ENCODE peak calls at places on chromosomes 4 and X, in six cellular contexts. B is glutamatergic neuron, O is heart right ventricle, R is coronary artery, E is left ventricle myocardium inferior, G is transverse colon. A is an unnamed sample.

GRCh38 chr4:110959041-110959643 is 336.3 kb upstream of the PITX2 start:
- DNase-seq in G (no peak), B (no peak), R (no peak), O (no peak), E (no peak), A (no peak)

GRCh38 chr4:114384629-114385028 is 214.0 kb upstream of the UGT8 start:
- DNase-seq in B (no peak), E (no peak), O (no peak), G (no peak), R (no peak), A (no peak)

GRCh38 chr4:154660052-154660451 is 47.6 kb upstream of the FGG start:
- DNase-seq in R (no peak), B (no peak), G (no peak), O (no peak), E (no peak), A (no peak)

GRCh38 chr4:98994474-98995182 is 893 bp upstream of the METAP1 start:
- DNase-seq in O (no peak), R (no peak), E (no peak), G (no peak), B (no peak), A (no peak)

GRCh38 chrX:103442536-103442901 is 66.2 kb downstream of the BEX3 start:
- DNase-seq in G (no peak), R (no peak), E (no peak), B (no peak), O (no peak), A (no peak)

GRCh38 chr4:188930822-188931221 is 791.6 kb downstream of the TRIML1 start:
- DNase-seq in G (no peak), R (no peak), B (peak), E (no peak), O (no peak), A (no peak)

GRCh38 chr4:182215171-182215570 is 28.0 kb upstream of the TENM3 start:
- DNase-seq in R (no peak), O (no peak), G (no peak), B (no peak), E (no peak), A (no peak)

GRCh38 chr4:129377131-129377845 is 281.3 kb downstream of the C4orf33 start:
- DNase-seq in B (no peak), O (no peak), G (no peak), R (no peak), E (no peak), A (no peak)

GRCh38 chrX:68060506-68061205 is 372.6 kb downstream of the OPHN1 start:
- DNase-seq in E (no peak), O (no peak), R (no peak), G (no peak), B (no peak), A (no peak)

GRCh38 chrX:100994352-100995281 is 25.1 kb downstream of the ARL13A start:
- DNase-seq in B (no peak), G (no peak), R (no peak), E (no peak), O (no peak), A (peak)

GRCh38 chr4:123843137-123843536 is 446.5 kb downstream of the SPRY1 start:
- DNase-seq in R (no peak), O (no peak), G (no peak), B (no peak), E (no peak), A (no peak)

GRCh38 chrX:17519349-17519748 is 144.3 kb downstream of the NHS start:
- DNase-seq in O (peak), G (peak), E (peak), B (no peak), R (peak), A (no peak)

GRCh38 chr4:151205722-151206121 is 71.2 kb upstream of the PRSS48 start:
- DNase-seq in B (no peak), E (no peak), R (no peak), G (no peak), O (no peak), A (no peak)

GRCh38 chr4:94653095-94653649 is 104.6 kb upstream of the BMPR1B start:
- DNase-seq in O (no peak), R (no peak), G (no peak), B (no peak), E (no peak), A (no peak)

GRCh38 chrX:123859409-123859827 is 435 bp upstream of the XIAP start:
- DNase-seq in B (peak), O (peak), E (peak), G (peak), R (no peak), A (no peak)

GRCh38 chr4:56727150-56727549 is 46.1 kb upstream of the HOPX start:
- DNase-seq in G (no peak), O (no peak), E (no peak), B (no peak), R (no peak), A (no peak)

GRCh38 chr4:99411041-99411440 is 24.1 kb downstream of the ADH7 start:
- DNase-seq in R (no peak), G (no peak), B (no peak), E (no peak), O (no peak), A (no peak)

GRCh38 chrX:82756272-82756671 is 751.8 kb upstream of the POU3F4 start:
- DNase-seq in E (no peak), B (no peak), R (no peak), G (no peak), O (no peak), A (no peak)

GRCh38 chr4:40886931-40887330 is 137.2 kb downstream of the NSUN7 start:
- DNase-seq in G (no peak), B (no peak), R (no peak), O (no peak), E (no peak), A (no peak)

GRCh38 chrX:31988975-31989374 is 917.1 kb upstream of the FTHL17 start:
- DNase-seq in R (no peak), G (no peak), O (no peak), E (no peak), B (no peak), A (no peak)

GRCh38 chrX:45669715-45670360 is 469.2 kb upstream of the DIPK2B start:
- DNase-seq in B (no peak), O (no peak), G (no peak), R (no peak), E (no peak), A (no peak)

GRCh38 chrX:22134681-22135080 is 102.6 kb downstream of the PHEX start:
- DNase-seq in B (no peak), E (no peak), R (no peak), G (no peak), O (no peak), A (no peak)

GRCh38 chr4:145709843-145710242 is 29.9 kb downstream of the C4orf51 start:
- DNase-seq in E (no peak), O (no peak), G (no peak), B (no peak), R (no peak), A (no peak)

GRCh38 chrX:39689374-39690104 is 408.2 kb downstream of the BCOR start:
- DNase-seq in E (no peak), B (peak), R (no peak), G (peak), O (no peak), A (no peak)

GRCh38 chr4:67035501-67035900 is 509.8 kb downstream of the CENPC start:
- DNase-seq in E (no peak), R (no peak), B (no peak), G (no peak), O (no peak), A (no peak)

GRCh38 chrX:25158635-25159034 is 142.9 kb upstream of the ARX start:
- DNase-seq in E (no peak), R (no peak), G (no peak), B (no peak), O (no peak), A (no peak)

GRCh38 chrX:108270280-108270679 is 167.9 kb downstream of the COL4A6 start:
- DNase-seq in G (no peak), R (no peak), E (no peak), O (no peak), B (no peak), A (no peak)

GRCh38 chr4:106160560-106160959 is 155.4 kb downstream of the TBCK start:
- DNase-seq in B (no peak), G (no peak), O (no peak), E (no peak), R (no peak), A (no peak)

GRCh38 chr4:82852751-82853053 is 38.3 kb downstream of the SEC31A start:
- DNase-seq in O (no peak), R (no peak), B (no peak), G (no peak), E (no peak), A (no peak)

GRCh38 chrX:114581528-114582263 is 2.2 kb upstream of the HTR2C start:
- DNase-seq in O (no peak), E (no peak), B (peak), G (no peak), R (no peak), A (no peak)

GRCh38 chr4:1726146-1726934 is 5.0 kb downstream of the TACC3 start:
- DNase-seq in E (peak), R (peak), B (peak), O (peak), G (peak), A (peak)
- TF ChIP-seq CTCF in E (no peak), R (peak), B (peak), O (peak), G (peak), A (peak)

DNA sequence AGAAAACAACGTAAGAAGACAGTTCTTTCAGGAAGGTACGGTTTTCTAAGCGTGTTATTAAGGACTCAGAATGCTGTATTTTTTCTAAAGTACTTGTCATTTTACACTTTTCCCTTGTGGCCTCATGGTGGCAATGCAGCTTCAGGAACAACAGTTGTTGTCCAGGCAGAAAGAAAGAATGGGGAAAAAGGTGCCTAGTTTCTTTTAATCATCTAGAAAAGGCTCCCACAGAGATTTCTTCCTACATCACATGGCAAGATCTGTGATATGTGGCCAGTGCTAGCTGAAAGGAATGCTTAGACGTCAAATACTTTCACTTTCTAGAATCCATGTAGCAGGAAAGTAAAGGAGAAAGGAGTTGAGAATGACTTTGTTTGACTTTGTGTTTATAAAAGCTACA is 49.0 kb upstream of the TRAM1L1 start:
- DNase-seq in B (peak), E (no peak), O (no peak), G (no peak), R (no peak), A (peak)
- TF ChIP-seq CTCF in B (peak), E (peak), O (peak), G (peak), R (no peak), A (peak)

GRCh38 chr4:91965166-91965565 is 338.6 kb upstream of the GRID2 start:
- DNase-seq in G (no peak), E (no peak), B (no peak), R (no peak), O (no peak), A (no peak)
- TF ChIP-seq CTCF in G (no peak), E (no peak), B (no peak), R (no peak), O (no peak), A (no peak)

GRCh38 chrX:138026211-138026610 is 460.3 kb downstream of the ZIC3 start:
- DNase-seq in R (no peak), O (no peak), E (no peak), G (no peak), B (no peak), A (peak)
- TF ChIP-seq CTCF in R (no peak), O (peak), E (peak), G (peak), B (peak), A (peak)

GRCh38 chrX:105872921-105873320 is 50.6 kb downstream of the NRK start:
- DNase-seq in E (no peak), B (no peak), G (no peak), O (no peak), R (no peak), A (no peak)

GRCh38 chrX:105874790-105875189 is 52.5 kb downstream of the NRK start:
- DNase-seq in O (no peak), G (no peak), E (no peak), B (no peak), R (no peak), A (no peak)

GRCh38 chrX:105880491-105880890 is 58.2 kb downstream of the NRK start:
- DNase-seq in O (no peak), B (no peak), E (no peak), G (no peak), R (no peak), A (no peak)

GRCh38 chrX:105876658-105877057 is 54.3 kb downstream of the NRK start:
- DNase-seq in G (no peak), B (no peak), R (no peak), E (no peak), O (no peak), A (no peak)
- TF ChIP-seq CTCF in G (no peak), B (no peak), R (no peak), E (no peak), O (no peak), A (peak)

DNA sequence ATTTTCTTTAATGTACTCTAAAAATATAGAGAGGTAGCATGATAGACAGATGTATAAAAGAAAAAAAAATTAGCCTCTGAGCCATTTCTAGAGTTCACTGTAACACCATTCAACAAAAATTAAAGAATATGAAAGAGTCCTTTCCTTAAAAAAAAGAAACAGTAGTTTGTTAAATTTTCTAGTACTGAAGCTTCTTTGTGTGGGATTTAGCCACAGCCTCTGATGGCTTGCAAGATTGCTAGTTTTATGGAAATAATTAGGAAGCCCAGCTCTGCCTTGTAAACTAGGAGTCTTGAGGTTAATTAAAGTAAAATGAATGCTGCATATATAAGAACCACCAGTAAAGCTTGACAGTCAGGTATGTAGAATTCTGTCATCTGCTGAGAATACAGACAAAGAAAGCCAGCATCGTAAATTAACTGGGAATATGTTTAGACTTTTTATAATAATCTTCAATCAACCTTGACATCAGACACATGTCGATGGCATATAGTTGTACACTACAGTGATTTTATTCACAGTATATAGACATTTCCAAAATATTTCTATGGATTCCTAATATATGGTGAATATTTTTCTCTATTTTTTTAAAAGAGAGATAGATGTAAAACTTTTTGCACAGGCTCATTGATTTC is 44.8 kb upstream of the NEIL3 start:
- DNase-seq in O (no peak), B (no peak), R (no peak), G (no peak), E (no peak), A (no peak)
- TF ChIP-seq CTCF in O (no peak), B (no peak), R (no peak), G (no peak), E (no peak), A (no peak)

GRCh38 chr4:90187148-90187884 is 60.1 kb downstream of the CCSER1 start:
- DNase-seq in E (no peak), O (no peak), G (no peak), B (no peak), R (no peak), A (no peak)
- TF ChIP-seq CTCF in E (no peak), O (no peak), G (no peak), B (no peak), R (no peak), A (no peak)

GRCh38 chr4:39636786-39637185 is 1.9 kb downstream of the SMIM14 start:
- DNase-seq in G (no peak), O (no peak), R (no peak), E (no peak), B (no peak), A (no peak)
- TF ChIP-seq CTCF in G (no peak), O (no peak), R (no peak), E (no peak), B (no peak), A (no peak)

GRCh38 chr4:172232966-172233365 is 419.8 kb downstream of the GALNTL6 start:
- DNase-seq in B (peak), R (no peak), O (no peak), E (no peak), G (no peak), A (no peak)
- TF ChIP-seq CTCF in B (no peak), R (no peak), O (no peak), E (no peak), G (no peak), A (no peak)

A was measured in GM13976.